ENCODE peak calls at places on chromosomes 13 and 19, in ten cellular contexts. U, T, Q, F, V, R, P, I, Y and S are unnamed samples.

GRCh38 chr19:42092350-42092749 is 16.4 kb downstream of the ZNF574 start:
- DNase-seq in T (no peak), V (peak; percentile 92), F (no peak), Q (peak; percentile 63), Y (no peak), R (no peak), I (no peak), U (peak; percentile 41), P (no peak), S (no peak)

GRCh38 chr13:85995788-85996418 is 196.7 kb upstream of the SLITRK6 start:
- DNase-seq in U (no peak), V (no peak), R (no peak), Y (no peak), I (no peak), T (no peak), P (no peak), F (no peak), Q (no peak), S (no peak)

GRCh38 chr13:98274921-98275487 is 97.9 kb upstream of the RNF113B start:
- DNase-seq in T (no peak), Y (no peak), P (no peak), F (peak; percentile 49), U (no peak), Q (no peak), I (no peak), V (no peak), R (no peak), S (no peak)

GRCh38 chr19:9917322-9917721 is 19.0 kb downstream of the OLFM2 start:
- DNase-seq in F (no peak), I (peak; percentile 33), Y (no peak), T (no peak), Q (peak; percentile 81), U (peak; percentile 58), P (no peak), R (no peak), V (peak; percentile 52), S (peak; percentile 50)

GRCh38 chr19:20079487-20079886 is 1.7 kb downstream of the ZNF90 start:
- DNase-seq in T (no peak), U (no peak), R (no peak), Y (no peak), I (no peak), P (no peak), Q (no peak), V (no peak), F (no peak), S (no peak)

GRCh38 chr13:27076411-27076810 is 95.2 kb downstream of the USP12 start:
- DNase-seq in V (no peak), F (no peak), U (no peak), Y (no peak), I (no peak), P (no peak), T (no peak), Q (no peak), R (no peak), S (no peak)

GRCh38 chr19:46860846-46861690 is at the start of gene ARHGAP35:
- DNase-seq in I (peak; percentile 35), V (no peak), Q (peak; percentile 92), P (peak; percentile 72), Y (no peak), F (no peak), T (peak; percentile 87), U (no peak), R (no peak), S (peak; percentile 72)

GRCh38 chr13:77492982-77493381 is 42.5 kb upstream of the SCEL start:
- DNase-seq in Y (no peak), T (no peak), V (peak; percentile 96), U (peak; percentile 16), R (no peak), P (no peak), F (no peak), Q (peak; percentile 26), I (peak; percentile 17), S (no peak)

GRCh38 chr19:31257426-31258130 is 91.7 kb downstream of the TSHZ3 start:
- DNase-seq in U (no peak), I (no peak), P (no peak), T (no peak), R (no peak), Y (no peak), Q (peak; percentile 5), F (no peak), V (no peak), S (no peak)

GRCh38 chr19:18418725-18419194 is 438 bp upstream of the SSBP4 start:
- DNase-seq in F (no peak), P (peak; percentile 82), U (no peak), Q (no peak), Y (peak; percentile 77), V (no peak), T (peak; percentile 83), R (no peak), I (peak; percentile 50), S (peak; percentile 69)

DNA sequence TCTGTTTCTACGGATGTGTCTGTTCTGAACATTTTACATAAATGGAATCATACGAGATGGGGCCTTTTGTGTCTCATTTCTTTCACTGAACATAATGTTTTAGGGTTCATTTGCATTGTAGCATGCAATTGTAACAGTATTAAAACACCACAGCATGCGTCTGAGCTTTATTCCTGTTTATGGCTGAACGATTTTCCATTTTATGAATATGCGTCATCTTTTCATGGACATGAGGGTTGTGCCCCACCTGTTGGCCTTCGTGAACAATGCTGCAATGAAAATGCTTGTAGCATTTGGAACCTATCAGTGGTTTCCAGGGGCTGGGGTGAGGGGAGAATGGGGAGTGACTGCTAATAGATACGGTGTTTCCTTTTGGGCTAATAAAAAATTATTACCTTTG is 5.1 kb downstream of the OR10H1 start:
- DNase-seq in T (no peak), Y (no peak), I (peak; percentile 11), Q (no peak), P (no peak), F (no peak), V (no peak), U (peak; percentile 38), R (no peak), S (no peak)
- H3K9me3 ChIP-seq in T (no peaks in the 10 kb centered on the region), Y (no peaks in the 10 kb centered on the region), I (no peaks in the 10 kb centered on the region), Q (no peaks in the 10 kb centered on the region), P (no peaks in the 10 kb centered on the region), F (peaks cover 7% of the 10 kb centered on the region), V (no peaks in the 10 kb centered on the region), U (no peaks in the 10 kb centered on the region), R (no peaks in the 10 kb centered on the region), S (no peaks in the 10 kb centered on the region)

GRCh38 chr19:8206147-8207087 is 2.8 kb upstream of the CERS4 start:
- DNase-seq in Q (no peak), R (no peak), F (no peak), Y (no peak), I (no peak), U (no peak), V (no peak), T (no peak), P (no peak), S (no peak)

GRCh38 chr19:8209111-8209964 is at the start of gene CERS4:
- DNase-seq in Q (peak; percentile 98), U (no peak), R (peak; percentile 90), V (no peak), F (no peak), I (peak; percentile 73), Y (peak; percentile 90), T (peak; percentile 92), P (peak; percentile 90), S (peak; percentile 95)

GRCh38 chr19:8208710-8209110 is 460 bp upstream of the CERS4 start:
- DNase-seq in F (no peak), U (no peak), P (no peak), T (no peak), Y (peak; percentile 71), R (no peak), Q (no peak), I (peak; percentile 77), V (no peak), S (no peak)

GRCh38 chr19:8209965-8210659 is 942 bp downstream of the CERS4 start:
- DNase-seq in P (no peak), V (no peak), U (no peak), Y (no peak), T (no peak), R (no peak), Q (no peak), F (no peak), I (no peak), S (no peak)

DNA sequence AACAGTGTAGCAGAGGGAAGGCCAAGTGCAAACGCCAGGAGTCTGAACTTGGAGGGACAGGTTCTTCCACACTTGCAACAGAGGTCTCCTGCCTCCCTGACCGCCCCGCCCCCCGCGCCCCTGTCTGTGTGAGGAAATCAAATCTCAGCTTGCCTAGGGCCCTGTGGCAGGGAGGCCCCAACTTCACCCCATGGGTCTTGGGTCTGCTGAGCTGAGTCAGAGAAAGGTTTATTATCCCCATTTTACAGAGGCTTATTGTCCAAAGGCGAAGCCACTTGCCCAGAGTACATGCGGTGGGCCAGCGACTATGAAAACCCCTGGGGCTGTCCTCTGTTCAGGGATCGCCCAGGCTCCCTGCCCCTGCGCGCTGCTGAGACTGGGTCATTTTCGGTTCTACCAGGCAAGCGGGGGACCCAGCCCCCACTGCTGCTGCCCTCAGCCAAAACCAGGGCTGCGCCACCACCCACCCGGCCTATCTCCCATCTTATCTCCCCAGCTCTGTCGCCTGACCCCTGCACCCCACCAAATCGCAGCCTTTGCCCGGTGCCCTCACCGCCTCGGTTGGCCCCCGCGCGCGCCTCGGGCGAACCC is 956 bp upstream of the CERS4 start:
- DNase-seq in U (no peak), Y (no peak), T (peak; percentile 80), R (peak; percentile 73), F (no peak), Q (peak; percentile 62), I (peak; percentile 8), V (no peak), P (no peak), S (no peak)
- H3K4me3 ChIP-seq in U (peak overlapping the region; percentile 34), Y (peak overlapping the region; percentile 84), T (peak overlapping the region; percentile 89), R (peak overlapping the region; percentile 68), F (no peak overlapping the region), Q (peak overlapping the region; percentile 61), I (no peak overlapping the region), V (peak overlapping the region; percentile 14), P (peak overlapping the region; percentile 87), S (peak overlapping the region; percentile 96)

DNA sequence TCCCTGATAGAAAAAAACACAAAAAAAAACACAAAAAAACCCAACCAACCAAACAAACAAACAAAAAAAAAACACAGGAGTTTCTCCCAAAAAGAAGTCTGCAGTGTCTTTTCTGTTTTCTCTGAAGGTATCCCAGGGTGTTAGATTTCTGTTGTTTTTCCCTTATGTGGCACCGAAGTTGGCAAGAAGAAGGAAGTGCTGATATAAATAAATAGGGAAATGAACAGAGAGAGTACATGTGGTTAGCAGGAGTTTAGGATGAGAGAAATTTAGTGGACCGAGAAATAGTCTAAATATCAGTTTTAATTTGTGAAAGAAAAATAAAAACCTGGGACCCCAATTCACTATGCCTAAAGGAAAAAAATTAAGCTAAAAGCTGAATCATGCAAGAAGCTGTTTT is 287.0 kb upstream of the SGCG start:
- DNase-seq in U (no peak), Y (no peak), R (no peak), P (no peak), V (no peak), F (no peak), T (no peak), I (no peak), Q (no peak), S (no peak)
- H3K27ac ChIP-seq in U (no peak overlapping the region), Y (no peak overlapping the region), R (no peak overlapping the region), P (no peak overlapping the region), V (no peak overlapping the region), F (no peak overlapping the region), T (no peak overlapping the region), I (no peak overlapping the region), Q (no peak overlapping the region), S (no peak overlapping the region)

DNA sequence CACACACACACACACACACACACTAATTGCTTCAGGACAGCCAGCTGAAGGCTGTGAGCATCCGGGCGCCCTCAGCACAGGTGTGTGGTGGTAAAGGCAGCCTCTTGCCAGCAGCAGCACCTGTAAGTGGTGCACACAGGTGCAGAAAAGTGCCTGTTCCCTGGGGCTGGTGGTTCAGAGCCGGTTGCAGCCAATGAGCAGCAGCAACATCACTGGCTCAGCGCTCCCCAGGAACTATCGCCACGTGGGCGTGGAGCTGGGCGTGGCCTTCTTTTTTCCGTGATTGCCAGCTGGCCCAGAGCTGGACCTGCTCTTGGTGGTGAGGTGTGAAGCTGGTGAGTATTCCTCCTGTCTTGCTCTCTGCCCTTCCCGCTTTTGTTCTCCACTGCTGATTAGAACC is at the start of gene NLRP5:
- DNase-seq in I (no peak), R (no peak), Y (no peak), V (no peak), F (no peak), Q (no peak), P (no peak), T (no peak), U (no peak), S (no peak)
- H3K9me3 ChIP-seq in I (no peaks in the 10 kb centered on the region), R (no peaks in the 10 kb centered on the region), Y (no peaks in the 10 kb centered on the region), V (no peaks in the 10 kb centered on the region), F (peaks cover 44% of the 10 kb centered on the region), Q (no peaks in the 10 kb centered on the region), P (no peaks in the 10 kb centered on the region), T (peaks cover 2% of the 10 kb centered on the region), U (peaks cover 14% of the 10 kb centered on the region), S (no peaks in the 10 kb centered on the region)